ENCODE peak calls at places on chromosome 22, in six cellular contexts. M is H9, Q is cardiac muscle cell, R is cardiac fibroblast, K is RWPE1, C is astrocyte of the cerebellum. D is an unnamed sample.

GRCh38 chr22:37498289-37498909 is 12.2 kb upstream of the MFNG start:
- DNase-seq in R (no peak), C (no peak), M (peak; percentile 92), K (no peak), Q (peak; percentile 69), D (no peak)

GRCh38 chr22:45473626-45474237 is 29.0 kb upstream of the FBLN1 start:
- DNase-seq in K (no peak), Q (no peak), R (no peak), M (no peak), C (no peak), D (no peak)

GRCh38 chr22:36239150-36239400 is 252 bp downstream of the APOL2 start:
- DNase-seq in K (no peak), Q (no peak), M (no peak), R (no peak), C (no peak), D (no peak)

GRCh38 chr22:23192133-23192532 is 11.8 kb downstream of the BCR start:
- DNase-seq in R (no peak), C (no peak), M (no peak), Q (peak; percentile 79), K (no peak), D (no peak)

GRCh38 chr22:47901911-47902310 is 1139.5 kb downstream of the TBC1D22A start:
- DNase-seq in M (peak; percentile 47), K (no peak), R (no peak), C (no peak), Q (no peak), D (peak; percentile 70)

GRCh38 chr22:37601540-37602442 is 6.8 kb upstream of the GGA1 start:
- DNase-seq in Q (peak; percentile 89), C (no peak), K (peak; percentile 30), R (peak; percentile 75), M (peak; percentile 95), D (no peak)

GRCh38 chr22:34943830-34944229 is 122.1 kb upstream of the ISX start:
- DNase-seq in M (no peak), K (no peak), R (no peak), Q (no peak), C (no peak), D (no peak)

GRCh38 chr22:33895444-33895843 is 24.8 kb downstream of the LARGE1 start:
- DNase-seq in M (no peak), C (no peak), K (no peak), Q (no peak), R (no peak), D (no peak)

GRCh38 chr22:25137577-25138525 is 61.8 kb upstream of the CRYBB3 start:
- DNase-seq in C (no peak), Q (no peak), R (peak; percentile 33), M (no peak), K (peak; percentile 34), D (no peak)

GRCh38 chr22:41237707-41238569 is 2.8 kb downstream of the CHADL start:
- DNase-seq in K (peak; percentile 42), C (no peak), M (peak; percentile 77), Q (peak; percentile 74), R (peak; percentile 40), D (no peak)

GRCh38 chr22:39598017-39598965 is 27.7 kb downstream of the CACNA1I start:
- DNase-seq in M (peak; percentile 95), R (no peak), C (no peak), Q (peak; percentile 64), K (peak; percentile 88), D (no peak)

GRCh38 chr22:26169312-26170111 is at the start of gene SEZ6L:
- DNase-seq in M (peak; percentile 29), K (no peak), C (no peak), Q (peak; percentile 66), R (no peak), D (peak; percentile 82)

GRCh38 chr22:40665312-40665711 is 14.0 kb upstream of the MCHR1 start:
- DNase-seq in Q (no peak), M (no peak), K (no peak), R (peak; percentile 80), C (no peak), D (no peak)

GRCh38 chr22:24429411-24430365 is 2.3 kb downstream of the ADORA2A start:
- DNase-seq in C (no peak), K (no peak), R (peak; percentile 20), M (peak; percentile 65), Q (no peak), D (no peak)

GRCh38 chr22:47199261-47199948 is 437.0 kb downstream of the TBC1D22A start:
- DNase-seq in C (no peak), R (no peak), K (no peak), M (peak; percentile 24), Q (no peak), D (peak; percentile 81)

GRCh38 chr22:40499187-40499753 is 128.9 kb downstream of the SGSM3 start:
- DNase-seq in M (no peak), Q (no peak), R (peak; percentile 96), C (peak; percentile 95), K (peak; percentile 57), D (no peak)

GRCh38 chr22:22085702-22086500 is 103.3 kb upstream of the TOP3B start:
- DNase-seq in K (no peak), R (no peak), M (no peak), C (no peak), Q (no peak), D (peak; percentile 72)

GRCh38 chr22:17266261-17266971 is 47.2 kb upstream of the ADA2 start:
- DNase-seq in C (no peak), R (no peak), M (peak; percentile 89), K (no peak), Q (peak; percentile 29), D (no peak)

GRCh38 chr22:17588606-17589005 is 25.3 kb downstream of the SLC25A18 start:
- DNase-seq in R (no peak), Q (no peak), M (no peak), C (no peak), K (no peak), D (no peak)

GRCh38 chr22:49458708-49459099 is 369.0 kb downstream of the BRD1 start:
- DNase-seq in R (no peak), C (no peak), M (no peak), Q (no peak), K (no peak), D (no peak)

GRCh38 chr22:49461674-49462073 is 366.0 kb downstream of the BRD1 start:
- DNase-seq in C (no peak), M (no peak), R (no peak), Q (no peak), K (no peak), D (no peak)

GRCh38 chr22:49462291-49462690 is 365.4 kb downstream of the BRD1 start:
- DNase-seq in M (no peak), K (no peak), C (no peak), Q (no peak), R (no peak), D (no peak)

GRCh38 chr22:49462795-49463194 is 364.9 kb downstream of the BRD1 start:
- DNase-seq in Q (no peak), K (no peak), R (no peak), C (no peak), M (no peak), D (no peak)

GRCh38 chr22:49460662-49461371 is 366.9 kb downstream of the BRD1 start:
- DNase-seq in K (no peak), C (no peak), M (no peak), R (no peak), Q (no peak), D (no peak)
- TF ChIP-seq CTCF in K (no peak), C (no peak), M (no peak), R (no peak), Q (no peak), D (no peak)

GRCh38 chr22:27419473-27419872 is 382.1 kb downstream of the MN1 start:
- DNase-seq in M (no peak), C (no peak), R (peak; percentile 35), K (no peak), Q (no peak), D (no peak)

GRCh38 chr22:27420186-27420816 is 381.3 kb downstream of the MN1 start:
- DNase-seq in C (no peak), Q (no peak), R (peak; percentile 65), K (no peak), M (no peak), D (no peak)

GRCh38 chr22:27420817-27421361 is 380.7 kb downstream of the MN1 start:
- DNase-seq in K (peak; percentile 41), M (no peak), Q (no peak), C (peak; percentile 98), R (peak; percentile 97), D (peak; percentile 96)

GRCh38 chr22:27416553-27417427 is 384.8 kb downstream of the MN1 start:
- DNase-seq in C (peak; percentile 84), M (peak; percentile 78), K (peak; percentile 49), Q (peak; percentile 10), R (peak; percentile 93), D (peak; percentile 89)

DNA sequence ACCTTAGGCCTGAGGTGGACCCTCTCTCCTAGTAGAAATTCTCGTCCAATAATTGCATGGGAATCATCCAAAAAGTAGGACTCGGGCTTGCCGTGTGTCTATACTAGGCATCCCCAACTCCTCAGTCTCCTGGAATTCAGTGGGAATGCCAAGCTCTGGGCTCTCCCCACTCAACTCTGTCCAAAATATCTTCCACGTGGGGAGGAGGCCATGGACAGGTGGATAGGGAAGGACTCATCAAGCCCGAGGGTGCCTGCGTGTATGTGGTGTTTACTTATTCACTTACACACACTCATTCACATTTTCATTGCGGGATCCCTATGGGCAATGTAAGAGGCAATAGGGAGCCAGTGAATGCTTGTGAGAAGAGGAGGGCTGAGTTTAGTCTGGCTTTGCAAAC is 383.3 kb downstream of the MN1 start:
- DNase-seq in K (no peak), Q (no peak), R (no peak), M (no peak), C (no peak), D (no peak)
- TF ChIP-seq CTCF in K (no peak), Q (no peak), R (no peak), M (no peak), C (no peak), D (no peak)

GRCh38 chr22:42396621-42397331 is 35.4 kb downstream of the NFAM1 start:
- DNase-seq in C (no peak), K (no peak), M (no peak), Q (no peak), R (no peak), D (no peak)
- TF ChIP-seq CTCF in C (no peak), K (no peak), M (peak; percentile 47), Q (no peak), R (no peak), D (no peak)

DNA sequence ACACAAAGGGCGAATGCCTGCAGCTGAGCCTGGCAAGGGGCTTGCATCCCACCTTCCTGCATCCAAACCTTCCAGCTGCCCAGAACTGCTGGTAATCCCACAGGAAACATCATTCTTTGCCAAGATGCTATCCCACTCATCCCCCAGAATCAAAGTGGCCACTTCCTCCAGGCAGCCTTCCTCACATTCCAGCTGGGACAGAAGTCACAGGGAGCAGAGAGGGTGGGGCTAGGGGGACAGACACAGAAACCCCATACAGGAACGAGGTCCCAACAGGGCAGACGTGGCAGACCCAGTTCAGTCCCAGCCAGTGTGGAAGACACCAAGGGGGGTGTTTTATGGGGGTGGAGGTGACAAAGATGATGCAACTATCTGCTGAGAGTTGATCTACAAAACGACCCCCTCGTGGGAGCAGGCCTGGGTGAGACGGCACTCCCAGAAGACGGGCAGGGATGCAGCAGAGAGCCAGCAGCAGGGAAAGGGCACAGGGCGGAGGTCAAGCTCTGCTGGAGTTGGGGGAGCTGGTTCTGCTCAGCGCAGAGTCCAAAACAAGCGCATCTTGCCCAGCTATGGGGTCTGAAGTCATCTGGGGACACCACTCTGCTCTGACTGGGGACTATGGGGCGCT is 4.1 kb downstream of the GNB1L start:
- DNase-seq in R (no peak), M (no peak), Q (no peak), K (no peak), C (no peak), D (peak; percentile 68)
- TF ChIP-seq CTCF in R (no peak), M (no peak), Q (no peak), K (no peak), C (no peak), D (no peak)